ENCODE peak calls at places on chromosomes 5 and 9, in nine cellular contexts. D is transverse colon; S is testis; T is trophoblast cell; R is tibial nerve; L is left ventricle myocardium inferior; G is BJ; X is CD8-positive, alpha-beta memory T cell; U is cardiac muscle cell. N is an unnamed sample.
A peak's percentile ranks its signal among the peaks of the same experiment; 100 is the strongest.

GRCh38 chr5:113336975-113337374 is 97.8 kb downstream of the TSSK1B start:
- DNase-seq in D (no peak), S (peak; percentile 36), T (no peak), R (no peak), L (no peak), G (no peak), X (no peak), U (peak; percentile 91), N (peak; percentile 6)

GRCh38 chr5:13566903-13567339 is 377.6 kb downstream of the DNAH5 start:
- DNase-seq in D (peak; percentile 13), S (no peak), T (peak; percentile 78), R (no peak), L (no peak), G (peak; percentile 63), X (no peak), U (no peak), N (no peak)

GRCh38 chr5:97243352-97243751 is 60.3 kb upstream of the RIOK2 start:
- DNase-seq in D (no peak), S (no peak), T (peak; percentile 45), R (no peak), L (no peak), G (no peak), X (no peak), U (peak; percentile 21), N (no peak)

GRCh38 chr9:126724226-126724625 is 80.6 kb upstream of the ZBTB43 start:
- DNase-seq in D (no peak), S (no peak), T (no peak), R (no peak), L (no peak), G (no peak), X (no peak), U (peak; percentile 19), N (no peak)

GRCh38 chr9:111037744-111038335 is 430 bp downstream of the LPAR1 start:
- DNase-seq in D (peak; percentile 42), S (peak; percentile 46), T (peak; percentile 5), R (peak; percentile 24), L (peak; percentile 21), G (no peak), X (no peak), U (peak; percentile 57), N (peak; percentile 83)

GRCh38 chr9:130962418-130963316 is 23.6 kb upstream of the FIBCD1 start:
- DNase-seq in D (no peak), S (no peak), T (peak; percentile 81), R (no peak), L (no peak), G (peak; percentile 85), X (no peak), U (peak; percentile 94), N (peak; percentile 56)

GRCh38 chr5:179841621-179842020 is 17.0 kb downstream of the MRNIP start:
- DNase-seq in D (no peak), S (no peak), T (no peak), R (no peak), L (no peak), G (no peak), X (no peak), U (no peak), N (no peak)

GRCh38 chr9:113949206-113950078 is 73.3 kb downstream of the ZNF618 start:
- DNase-seq in D (no peak), S (no peak), T (no peak), R (no peak), L (no peak), G (no peak), X (no peak), U (no peak), N (no peak)

GRCh38 chr9:14251146-14252071 is 62.5 kb downstream of the NFIB start:
- DNase-seq in D (peak; percentile 78), S (peak; percentile 23), T (peak; percentile 73), R (peak; percentile 39), L (peak; percentile 87), G (no peak), X (no peak), U (peak; percentile 90), N (no peak)

GRCh38 chr5:58127486-58128220 is 332.2 kb downstream of the PLK2 start:
- DNase-seq in D (no peak), S (no peak), T (no peak), R (no peak), L (no peak), G (no peak), X (no peak), U (no peak), N (no peak)

DNA sequence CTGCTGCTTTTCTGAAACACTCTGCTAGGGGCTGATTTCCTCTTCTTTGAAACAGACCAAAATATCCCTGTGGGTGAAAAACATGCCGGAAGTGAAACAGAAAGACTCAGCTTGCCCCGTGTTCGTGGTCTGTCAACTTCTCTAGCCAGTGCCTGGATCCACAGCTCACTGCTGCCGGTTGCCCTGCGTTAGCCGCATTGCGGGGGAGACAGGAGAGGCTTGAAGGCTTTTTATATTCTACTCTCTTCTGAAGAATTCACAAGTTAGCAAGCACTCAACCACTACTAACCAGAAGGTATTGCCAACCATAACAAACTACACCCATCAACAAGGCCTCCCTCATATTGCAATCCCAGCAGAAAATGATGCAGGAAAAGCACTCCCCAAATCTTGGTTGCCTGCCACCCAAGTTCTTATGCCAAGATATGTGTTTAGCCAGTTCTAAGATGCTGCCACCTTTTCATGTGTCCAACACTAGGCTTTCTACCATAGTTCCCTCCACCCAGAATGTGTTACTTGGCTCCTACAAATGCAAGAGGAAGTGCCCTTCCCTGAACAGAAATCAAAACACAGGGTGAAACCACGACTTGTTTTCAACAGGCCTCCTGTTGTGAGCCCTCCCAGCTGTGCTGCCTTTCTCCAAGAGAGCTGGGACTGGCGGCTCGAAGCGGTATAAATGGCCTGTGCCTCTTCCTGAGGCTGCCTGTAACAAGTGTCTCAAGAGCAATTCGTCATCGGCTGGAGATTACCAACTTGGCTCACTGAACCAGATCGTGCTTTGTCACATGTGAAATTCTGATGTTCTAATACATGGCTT is 128.9 kb downstream of the SNX18 start:
- DNase-seq in D (peak; percentile 72), S (peak; percentile 60), T (peak; percentile 17), R (peak; percentile 54), L (peak; percentile 88), G (no peak), X (peak; percentile 65), U (peak; percentile 94), N (peak; percentile 55)
- H3K4me3 ChIP-seq in D (no peak overlapping the region), S (no peak overlapping the region), T (no peak overlapping the region), R (peak overlapping the region; percentile 6), L (no peak overlapping the region), G (no peak overlapping the region), X (peak overlapping the region; percentile 37), U (no peak overlapping the region), N (no peak overlapping the region)

GRCh38 chr9:98926016-98926415 is 17.7 kb upstream of the COL15A1 start:
- DNase-seq in D (no peak), S (no peak), T (no peak), R (no peak), L (no peak), G (no peak), X (no peak), U (no peak), N (no peak)
- H3K36me3 ChIP-seq in D (no peaks in the 10 kb centered on the region), S (no peaks in the 10 kb centered on the region), T (no peaks in the 10 kb centered on the region), R (no peaks in the 10 kb centered on the region), L (no peaks in the 10 kb centered on the region), G (no peaks in the 10 kb centered on the region), X (no peaks in the 10 kb centered on the region), U (no peaks in the 10 kb centered on the region), N (no peaks in the 10 kb centered on the region)

GRCh38 chr5:177356756-177357458 is 817 bp upstream of the RGS14 start:
- DNase-seq in D (no peak), S (no peak), T (peak; percentile 54), R (no peak), L (no peak), G (no peak), X (no peak), U (no peak), N (no peak)
- H3K4me3 ChIP-seq in D (no peak overlapping the region), S (no peak overlapping the region), T (no peak overlapping the region), R (no peak overlapping the region), L (no peak overlapping the region), G (no peak overlapping the region), X (peak overlapping the region; percentile 85), U (no peak overlapping the region), N (no peak overlapping the region)

GRCh38 chr5:10682429-10682746 is 78.6 kb downstream of the DAP start:
- DNase-seq in D (no peak), S (no peak), T (no peak), R (no peak), L (no peak), G (no peak), X (no peak), U (no peak), N (no peak)
- H3K36me3 ChIP-seq in D (peaks cover 25% of the 10 kb centered on the region), S (no peaks in the 10 kb centered on the region), T (peaks cover 56% of the 10 kb centered on the region), R (peaks cover 72% of the 10 kb centered on the region), L (peaks cover 46% of the 10 kb centered on the region), G (peaks cover 44% of the 10 kb centered on the region), X (peaks cover 13% of the 10 kb centered on the region), U (peaks cover 3% of the 10 kb centered on the region), N (peaks cover 3% of the 10 kb centered on the region)

DNA sequence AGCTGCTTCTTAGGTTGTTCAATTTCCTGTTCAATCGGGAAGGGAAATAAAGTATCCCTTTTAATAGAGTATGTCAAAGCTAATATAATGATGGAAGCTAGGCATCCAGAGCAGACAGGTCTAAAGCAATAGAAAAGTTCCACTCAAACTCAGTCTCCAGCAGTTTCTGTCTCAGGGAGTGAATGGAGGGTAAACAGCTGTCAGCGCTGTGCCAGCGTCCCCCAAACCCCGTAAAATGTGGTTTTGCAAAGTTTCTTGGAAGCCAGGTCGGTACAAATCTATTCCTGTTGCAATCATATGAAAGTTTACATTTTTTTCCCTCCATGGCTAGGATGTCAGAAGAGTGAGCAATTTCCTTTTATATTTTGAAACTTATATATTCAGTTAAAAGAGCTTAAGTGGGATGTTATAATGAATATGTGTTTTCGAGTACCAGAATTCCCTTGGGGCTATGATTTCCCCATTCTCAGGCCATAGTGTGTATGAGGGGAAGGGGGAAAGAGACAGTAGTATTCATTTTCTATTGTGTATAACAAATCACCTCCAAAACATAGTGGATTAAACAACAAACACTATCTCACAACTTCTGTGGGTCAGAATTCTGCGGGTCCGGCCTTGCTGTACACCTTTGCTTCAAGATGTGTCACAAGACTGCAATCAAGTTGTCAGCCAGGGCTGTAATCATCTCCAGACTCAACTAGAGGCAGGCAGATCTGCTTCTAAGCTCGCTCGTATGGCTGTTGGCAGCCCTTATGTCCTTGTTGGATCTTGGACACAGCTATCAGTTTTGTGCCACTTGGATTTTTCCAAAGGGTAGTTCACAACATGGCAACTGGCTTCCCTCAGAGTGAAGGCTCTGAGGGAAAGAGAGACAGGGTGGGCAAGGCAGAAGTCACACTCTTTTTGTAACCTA is 107.4 kb downstream of the SNX18 start:
- DNase-seq in D (no peak), S (no peak), T (peak; percentile 28), R (no peak), L (no peak), G (no peak), X (no peak), U (peak; percentile 84), N (no peak)
- H3K4me3 ChIP-seq in D (no peak overlapping the region), S (no peak overlapping the region), T (no peak overlapping the region), R (no peak overlapping the region), L (no peak overlapping the region), G (no peak overlapping the region), X (no peak overlapping the region), U (no peak overlapping the region), N (no peak overlapping the region)

GRCh38 chr9:109092587-109092986 is 27.2 kb downstream of the TMEM245 start:
- DNase-seq in D (no peak), S (no peak), T (no peak), R (no peak), L (no peak), G (no peak), X (no peak), U (no peak), N (no peak)
- H3K36me3 ChIP-seq in D (peaks cover 23% of the 10 kb centered on the region), S (no peaks in the 10 kb centered on the region), T (peaks cover 14% of the 10 kb centered on the region), R (peaks cover 55% of the 10 kb centered on the region), L (peaks cover 40% of the 10 kb centered on the region), G (peaks cover 2% of the 10 kb centered on the region), X (peaks cover 27% of the 10 kb centered on the region), U (peaks cover 16% of the 10 kb centered on the region), N (peaks cover 7% of the 10 kb centered on the region)